ENCODE peak calls at places on chromosomes 5 and 9, in four cellular contexts. R is activated naive CD4-positive, alpha-beta T cell treated with anti-CD3 and anti-CD28 coated beads, Interleukin-2, amount 50 U/mL, for 72 hours; W is D341Med; F is A549. D is an unnamed sample.

GRCh38 chr5:132025403-132025971 is 14.0 kb upstream of the ACSL6 start:
- DNase-seq in W (peak), F (no peak), R (no peak), D (no peak)

GRCh38 chr5:35857004-35857345 is 284 bp downstream of the IL7R start:
- DNase-seq in W (no peak), F (no peak), R (no peak), D (no peak)

GRCh38 chr9:76926324-76926731 is 20.4 kb upstream of the PRUNE2 start:
- DNase-seq in F (no peak), W (no peak), R (no peak), D (no peak)

GRCh38 chr9:69036319-69036718 is 767 bp downstream of the FXN start:
- DNase-seq in R (peak), W (no peak), F (no peak), D (peak)

GRCh38 chr9:18390393-18390792 is 83.6 kb upstream of the ADAMTSL1 start:
- DNase-seq in R (no peak), F (no peak), W (no peak), D (peak)

GRCh38 chr5:151054713-151055112 is 26.1 kb downstream of the TNIP1 start:
- DNase-seq in F (no peak), R (no peak), W (no peak), D (no peak)

GRCh38 chr5:142399899-142400298 is 75.1 kb upstream of the SPRY4 start:
- DNase-seq in F (no peak), R (no peak), W (no peak), D (no peak)

GRCh38 chr5:146032911-146033310 is 72.5 kb downstream of the PLAC8L1 start:
- DNase-seq in R (no peak), F (no peak), W (no peak), D (no peak)

GRCh38 chr5:141677415-141677814 is 4.6 kb downstream of the ARAP3 start:
- DNase-seq in W (no peak), R (no peak), F (no peak), D (peak)

GRCh38 chr5:40134883-40135520 is 544.7 kb upstream of the PTGER4 start:
- DNase-seq in W (no peak), F (no peak), R (no peak), D (no peak)

GRCh38 chr9:93533863-93534262 is 42.5 kb upstream of the PHF2 start:
- DNase-seq in W (no peak), F (no peak), R (no peak), D (no peak)

GRCh38 chr9:112355305-112355953 is 22.0 kb upstream of the PTBP3 start:
- DNase-seq in W (no peak), R (no peak), F (no peak), D (no peak)

GRCh38 chr9:91038483-91039124 is 237.0 kb downstream of the SYK start:
- DNase-seq in W (no peak), R (no peak), F (no peak), D (no peak)

GRCh38 chr9:120890415-120891254 is 13.6 kb upstream of the PHF19 start:
- DNase-seq in R (peak), W (no peak), F (no peak), D (peak)

GRCh38 chr5:81848368-81848767 is 97.5 kb upstream of the SSBP2 start:
- DNase-seq in W (no peak), R (no peak), F (no peak), D (no peak)

GRCh38 chr9:112790231-112790774 is 39.7 kb downstream of the SNX30 start:
- DNase-seq in W (no peak), F (no peak), R (no peak), D (peak)

GRCh38 chr5:181181650-181182565 is 23.1 kb downstream of the TRIM7 start:
- DNase-seq in R (peak), F (peak), W (peak), D (no peak)

GRCh38 chr5:60505373-60505772 is 194.6 kb downstream of the DEPDC1B start:
- DNase-seq in R (no peak), W (no peak), F (no peak), D (no peak)

GRCh38 chr9:71911908-71912325 is 478 bp downstream of the C9orf85 start:
- DNase-seq in W (peak), R (no peak), F (no peak), D (peak)

GRCh38 chr5:100517301-100517974 is 17.7 kb upstream of the FAM174A start:
- DNase-seq in F (no peak), R (no peak), W (no peak), D (no peak)

GRCh38 chr9:134766587-134766986 is 114.0 kb upstream of the FCN2 start:
- DNase-seq in W (no peak), F (no peak), R (no peak), D (no peak)

GRCh38 chr5:168086104-168086610 is 205.3 kb upstream of the WWC1 start:
- DNase-seq in W (no peak), F (peak), R (no peak), D (peak)

GRCh38 chr5:14790220-14790619 is 81.4 kb downstream of the ANKH start:
- DNase-seq in F (no peak), W (no peak), R (no peak), D (no peak)

GRCh38 chr9:92292338-92293074 is 991 bp downstream of the IARS1 start:
- DNase-seq in F (peak), W (peak), R (no peak), D (peak)

GRCh38 chr5:112267231-112267630 is 151.8 kb downstream of the EPB41L4A start:
- DNase-seq in R (no peak), F (no peak), W (no peak), D (no peak)

GRCh38 chr5:88665750-88666215 is 217.2 kb downstream of the MEF2C start:
- DNase-seq in F (no peak), R (no peak), W (no peak), D (no peak)

GRCh38 chr9:137405677-137406081 is 17.3 kb downstream of the EXD3 start:
- DNase-seq in F (no peak), W (no peak), R (no peak), D (no peak)

GRCh38 chr9:19298601-19299000 is 68.1 kb downstream of the DENND4C start:
- DNase-seq in F (no peak), W (no peak), R (no peak), D (no peak)

GRCh38 chr9:107368696-107369095 is 85.6 kb downstream of the RAD23B start:
- DNase-seq in R (no peak), W (no peak), F (no peak), D (no peak)

GRCh38 chr9:109538346-109538745 is 40.2 kb upstream of the PTPN3 start:
- DNase-seq in F (no peak), W (no peak), R (no peak), D (no peak)

GRCh38 chr9:33106827-33107621 is 30.6 kb upstream of the SMU1 start:
- DNase-seq in F (no peak), R (no peak), W (no peak), D (peak)

GRCh38 chr9:91949293-91949945 is 609 bp downstream of the ROR2 start:
- DNase-seq in W (peak), F (peak), R (no peak), D (peak)

GRCh38 chr9:112037281-112038016 is 137.6 kb downstream of the SUSD1 start:
- DNase-seq in F (no peak), W (no peak), R (peak), D (no peak)

GRCh38 chr5:30401479-30402058 is 791.9 kb upstream of the CDH6 start:
- DNase-seq in F (peak), R (no peak), W (peak), D (peak)

GRCh38 chr5:53110156-53110555 is 599 bp upstream of the MOCS2 start:
- DNase-seq in F (no peak), R (no peak), W (no peak), D (no peak)

GRCh38 chr9:68500457-68501158 is 40.1 kb downstream of the TMEM252 start:
- DNase-seq in F (peak), W (no peak), R (no peak), D (no peak)

GRCh38 chr9:133421615-133422542 is at the start of gene ADAMTS13:
- DNase-seq in F (peak), W (no peak), R (peak), D (peak)

GRCh38 chr9:14346301-14346721 is 32.4 kb upstream of the NFIB start:
- DNase-seq in F (no peak), W (no peak), R (no peak), D (no peak)

GRCh38 chr9:108755979-108756378 is 99.8 kb downstream of the ACTL7B start:
- DNase-seq in F (no peak), W (no peak), R (no peak), D (no peak)

GRCh38 chr9:78118742-78119473 is 87.3 kb upstream of the GNAQ start:
- DNase-seq in R (peak), W (no peak), F (no peak), D (no peak)